ENCODE peak calls at places on chromosomes 13 and 19, in seven cellular contexts. One of them, this sample, is unnamed.

GRCh38 chr19:1355258-1355973 is 28.3 kb upstream of the NDUFS7 start:
- DNase-seq in stomach: no peak
- DNase-seq in ovary: no peak
- DNase-seq in esophagus muscularis mucosa: no peak
- DNase-seq in tibial nerve: no peak
- DNase-seq in upper lobe of left lung: no peak
- DNase-seq in A549: no peak
- DNase-seq in this sample: no peak

GRCh38 chr13:25170554-25171107 is 1.5 kb downstream of the AMER2 start:
- DNase-seq in stomach: no peak
- DNase-seq in ovary: no peak
- DNase-seq in esophagus muscularis mucosa: no peak
- DNase-seq in tibial nerve: no peak
- DNase-seq in upper lobe of left lung: peak
- DNase-seq in A549: no peak
- DNase-seq in this sample: no peak

GRCh38 chr19:53868892-53869804 is 1.5 kb downstream of the MYADM start:
- DNase-seq in stomach: peak
- DNase-seq in ovary: peak
- DNase-seq in esophagus muscularis mucosa: peak
- DNase-seq in tibial nerve: peak
- DNase-seq in upper lobe of left lung: peak
- DNase-seq in A549: peak
- DNase-seq in this sample: peak

GRCh38 chr19:50549927-50550593 is 18.2 kb downstream of the LRRC4B start:
- DNase-seq in stomach: no peak
- DNase-seq in ovary: no peak
- DNase-seq in esophagus muscularis mucosa: no peak
- DNase-seq in tibial nerve: no peak
- DNase-seq in upper lobe of left lung: no peak
- DNase-seq in A549: no peak
- DNase-seq in this sample: no peak

GRCh38 chr13:40383922-40384321 is 282.5 kb downstream of the FOXO1 start:
- DNase-seq in stomach: no peak
- DNase-seq in ovary: no peak
- DNase-seq in esophagus muscularis mucosa: no peak
- DNase-seq in tibial nerve: no peak
- DNase-seq in upper lobe of left lung: no peak
- DNase-seq in A549: no peak
- DNase-seq in this sample: no peak

GRCh38 chr13:27613623-27614022 is 6.7 kb downstream of the LNX2 start:
- DNase-seq in stomach: no peak
- DNase-seq in ovary: no peak
- DNase-seq in esophagus muscularis mucosa: no peak
- DNase-seq in tibial nerve: no peak
- DNase-seq in upper lobe of left lung: no peak
- DNase-seq in A549: no peak
- DNase-seq in this sample: no peak

GRCh38 chr19:5354403-5354802 is 13.8 kb upstream of the PTPRS start:
- DNase-seq in stomach: no peak
- DNase-seq in ovary: no peak
- DNase-seq in esophagus muscularis mucosa: no peak
- DNase-seq in tibial nerve: no peak
- DNase-seq in upper lobe of left lung: no peak
- DNase-seq in A549: no peak
- DNase-seq in this sample: no peak

GRCh38 chr19:8615813-8616596 is 5.5 kb upstream of the ADAMTS10 start:
- DNase-seq in stomach: peak
- DNase-seq in ovary: no peak
- DNase-seq in esophagus muscularis mucosa: no peak
- DNase-seq in tibial nerve: peak
- DNase-seq in upper lobe of left lung: no peak
- DNase-seq in A549: no peak
- DNase-seq in this sample: peak

GRCh38 chr19:5025027-5025426 is 56.1 kb downstream of the KDM4B start:
- DNase-seq in stomach: no peak
- DNase-seq in ovary: no peak
- DNase-seq in esophagus muscularis mucosa: no peak
- DNase-seq in tibial nerve: no peak
- DNase-seq in upper lobe of left lung: no peak
- DNase-seq in A549: no peak
- DNase-seq in this sample: no peak

GRCh38 chr19:16425019-16425418 is 46.8 kb downstream of the EPS15L1 start:
- DNase-seq in stomach: no peak
- DNase-seq in ovary: no peak
- DNase-seq in esophagus muscularis mucosa: no peak
- DNase-seq in tibial nerve: no peak
- DNase-seq in upper lobe of left lung: peak
- DNase-seq in A549: no peak
- DNase-seq in this sample: no peak

GRCh38 chr19:8988204-8988603 is 22.0 kb downstream of the MUC16 start:
- DNase-seq in stomach: no peak
- DNase-seq in ovary: no peak
- DNase-seq in esophagus muscularis mucosa: no peak
- DNase-seq in tibial nerve: no peak
- DNase-seq in upper lobe of left lung: no peak
- DNase-seq in A549: peak
- DNase-seq in this sample: no peak

GRCh38 chr13:52652980-52653303 is 306 bp downstream of the SUGT1 start:
- DNase-seq in stomach: no peak
- DNase-seq in ovary: no peak
- DNase-seq in esophagus muscularis mucosa: no peak
- DNase-seq in tibial nerve: no peak
- DNase-seq in upper lobe of left lung: peak
- DNase-seq in A549: peak
- DNase-seq in this sample: no peak

GRCh38 chr19:34308381-34309367 is 54.3 kb downstream of the GARRE1 start:
- DNase-seq in stomach: no peak
- DNase-seq in ovary: no peak
- DNase-seq in esophagus muscularis mucosa: no peak
- DNase-seq in tibial nerve: no peak
- DNase-seq in upper lobe of left lung: no peak
- DNase-seq in A549: no peak
- DNase-seq in this sample: no peak

GRCh38 chr13:39895254-39895653 is 239.8 kb downstream of the COG6 start:
- DNase-seq in stomach: no peak
- DNase-seq in ovary: no peak
- DNase-seq in esophagus muscularis mucosa: no peak
- DNase-seq in tibial nerve: no peak
- DNase-seq in upper lobe of left lung: no peak
- DNase-seq in A549: no peak
- DNase-seq in this sample: no peak

GRCh38 chr13:48214519-48215121 is 18.4 kb upstream of the ITM2B start:
- DNase-seq in stomach: no peak
- DNase-seq in ovary: no peak
- DNase-seq in esophagus muscularis mucosa: no peak
- DNase-seq in tibial nerve: no peak
- DNase-seq in upper lobe of left lung: no peak
- DNase-seq in A549: no peak
- DNase-seq in this sample: no peak

GRCh38 chr19:47644743-47645499 is 36.0 kb downstream of the BICRA start:
- DNase-seq in stomach: no peak
- DNase-seq in ovary: no peak
- DNase-seq in esophagus muscularis mucosa: no peak
- DNase-seq in tibial nerve: no peak
- DNase-seq in upper lobe of left lung: no peak
- DNase-seq in A549: no peak
- DNase-seq in this sample: no peak

GRCh38 chr19:22622901-22623840 is 11.0 kb upstream of the ZNF492 start:
- DNase-seq in stomach: no peak
- DNase-seq in ovary: peak
- DNase-seq in esophagus muscularis mucosa: peak
- DNase-seq in tibial nerve: peak
- DNase-seq in upper lobe of left lung: peak
- DNase-seq in A549: no peak
- DNase-seq in this sample: no peak

GRCh38 chr13:53126803-53127202 is 98.2 kb downstream of the OLFM4 start:
- DNase-seq in stomach: no peak
- DNase-seq in ovary: peak
- DNase-seq in esophagus muscularis mucosa: no peak
- DNase-seq in tibial nerve: peak
- DNase-seq in upper lobe of left lung: no peak
- DNase-seq in A549: no peak
- DNase-seq in this sample: no peak

GRCh38 chr13:25902946-25903345 is 148.9 kb downstream of the SHISA2 start:
- DNase-seq in stomach: no peak
- DNase-seq in ovary: no peak
- DNase-seq in esophagus muscularis mucosa: no peak
- DNase-seq in tibial nerve: no peak
- DNase-seq in upper lobe of left lung: no peak
- DNase-seq in A549: no peak
- DNase-seq in this sample: no peak

GRCh38 chr19:6233827-6234511 is 45.8 kb downstream of the MLLT1 start:
- DNase-seq in stomach: peak
- DNase-seq in ovary: peak
- DNase-seq in esophagus muscularis mucosa: no peak
- DNase-seq in tibial nerve: no peak
- DNase-seq in upper lobe of left lung: peak
- DNase-seq in A549: no peak
- DNase-seq in this sample: no peak

GRCh38 chr13:112073245-112074138 is 6.5 kb downstream of the SOX1 start:
- DNase-seq in stomach: no peak
- DNase-seq in ovary: no peak
- DNase-seq in esophagus muscularis mucosa: no peak
- DNase-seq in tibial nerve: no peak
- DNase-seq in upper lobe of left lung: peak
- DNase-seq in A549: no peak
- DNase-seq in this sample: no peak

GRCh38 chr19:10520652-10521318 is 3.5 kb upstream of the S1PR5 start:
- DNase-seq in stomach: peak
- DNase-seq in ovary: no peak
- DNase-seq in esophagus muscularis mucosa: no peak
- DNase-seq in tibial nerve: no peak
- DNase-seq in upper lobe of left lung: peak
- DNase-seq in A549: no peak
- DNase-seq in this sample: no peak

GRCh38 chr19:45273532-45273877 is 22.4 kb downstream of the MARK4 start:
- DNase-seq in stomach: no peak
- DNase-seq in ovary: no peak
- DNase-seq in esophagus muscularis mucosa: no peak
- DNase-seq in tibial nerve: no peak
- DNase-seq in upper lobe of left lung: no peak
- DNase-seq in A549: no peak
- DNase-seq in this sample: no peak

DNA sequence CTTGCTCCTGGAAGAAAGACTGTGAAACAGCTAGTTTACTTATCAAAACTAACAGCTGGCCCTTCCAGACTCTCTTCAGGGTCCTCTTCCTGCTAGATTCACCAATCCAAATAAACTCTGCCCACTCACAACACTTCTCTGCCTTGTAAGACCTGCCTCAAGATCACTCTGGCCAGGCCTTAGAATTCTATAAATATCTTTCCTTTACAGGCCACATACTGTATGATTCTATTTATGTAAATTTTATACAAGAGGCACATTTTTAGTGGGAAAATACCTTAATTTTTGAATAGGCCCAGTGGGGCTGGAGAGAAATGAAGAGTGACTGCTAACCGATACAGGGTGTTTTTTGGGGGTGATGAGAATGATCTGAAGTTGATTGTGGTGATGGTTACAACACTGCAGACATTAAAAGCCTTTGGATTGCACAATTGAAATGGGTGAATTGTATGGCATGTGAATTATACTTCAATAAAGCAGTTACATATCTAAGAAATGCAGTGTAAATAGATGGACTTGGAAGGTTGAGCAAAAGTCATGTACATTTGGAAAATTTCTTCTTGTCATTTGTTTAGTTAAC is 141.8 kb downstream of the GPC5 start:
- DNase-seq in stomach: no peak
- DNase-seq in ovary: no peak
- DNase-seq in esophagus muscularis mucosa: no peak
- DNase-seq in tibial nerve: no peak
- DNase-seq in upper lobe of left lung: no peak
- DNase-seq in A549: no peak
- DNase-seq in this sample: no peak
- TF ChIP-seq EP300 in stomach: no peak
- TF ChIP-seq EP300 in ovary: no peak
- TF ChIP-seq EP300 in esophagus muscularis mucosa: no peak
- TF ChIP-seq EP300 in tibial nerve: no peak
- TF ChIP-seq EP300 in upper lobe of left lung: no peak
- TF ChIP-seq EP300 in A549: no peak
- TF ChIP-seq EP300 in this sample: no peak

GRCh38 chr13:35855531-35856019 is 275.6 kb downstream of the DCLK1 start:
- DNase-seq in stomach: no peak
- DNase-seq in ovary: no peak
- DNase-seq in esophagus muscularis mucosa: peak
- DNase-seq in tibial nerve: no peak
- DNase-seq in upper lobe of left lung: no peak
- DNase-seq in A549: peak
- DNase-seq in this sample: no peak
- TF ChIP-seq EP300 in stomach: no peak
- TF ChIP-seq EP300 in ovary: no peak
- TF ChIP-seq EP300 in esophagus muscularis mucosa: no peak
- TF ChIP-seq EP300 in tibial nerve: no peak
- TF ChIP-seq EP300 in upper lobe of left lung: no peak
- TF ChIP-seq EP300 in A549: no peak
- TF ChIP-seq EP300 in this sample: no peak

GRCh38 chr13:69198706-69199105 is 908.9 kb upstream of the ATXN8OS start:
- DNase-seq in stomach: no peak
- DNase-seq in ovary: no peak
- DNase-seq in esophagus muscularis mucosa: no peak
- DNase-seq in tibial nerve: no peak
- DNase-seq in upper lobe of left lung: no peak
- DNase-seq in A549: no peak
- DNase-seq in this sample: no peak

GRCh38 chr13:69204620-69205019 is 903.0 kb upstream of the ATXN8OS start:
- DNase-seq in stomach: no peak
- DNase-seq in ovary: no peak
- DNase-seq in esophagus muscularis mucosa: no peak
- DNase-seq in tibial nerve: no peak
- DNase-seq in upper lobe of left lung: no peak
- DNase-seq in A549: no peak
- DNase-seq in this sample: no peak

GRCh38 chr13:69194130-69194529 is 913.5 kb upstream of the ATXN8OS start:
- DNase-seq in stomach: no peak
- DNase-seq in ovary: no peak
- DNase-seq in esophagus muscularis mucosa: no peak
- DNase-seq in tibial nerve: no peak
- DNase-seq in upper lobe of left lung: no peak
- DNase-seq in A549: no peak
- DNase-seq in this sample: no peak

GRCh38 chr13:69199664-69200063 is 908.0 kb upstream of the ATXN8OS start:
- DNase-seq in stomach: no peak
- DNase-seq in ovary: no peak
- DNase-seq in esophagus muscularis mucosa: no peak
- DNase-seq in tibial nerve: no peak
- DNase-seq in upper lobe of left lung: no peak
- DNase-seq in A549: no peak
- DNase-seq in this sample: no peak
- TF ChIP-seq EP300 in stomach: no peak
- TF ChIP-seq EP300 in ovary: no peak
- TF ChIP-seq EP300 in esophagus muscularis mucosa: no peak
- TF ChIP-seq EP300 in tibial nerve: no peak
- TF ChIP-seq EP300 in upper lobe of left lung: no peak
- TF ChIP-seq EP300 in A549: no peak
- TF ChIP-seq EP300 in this sample: no peak

DNA sequence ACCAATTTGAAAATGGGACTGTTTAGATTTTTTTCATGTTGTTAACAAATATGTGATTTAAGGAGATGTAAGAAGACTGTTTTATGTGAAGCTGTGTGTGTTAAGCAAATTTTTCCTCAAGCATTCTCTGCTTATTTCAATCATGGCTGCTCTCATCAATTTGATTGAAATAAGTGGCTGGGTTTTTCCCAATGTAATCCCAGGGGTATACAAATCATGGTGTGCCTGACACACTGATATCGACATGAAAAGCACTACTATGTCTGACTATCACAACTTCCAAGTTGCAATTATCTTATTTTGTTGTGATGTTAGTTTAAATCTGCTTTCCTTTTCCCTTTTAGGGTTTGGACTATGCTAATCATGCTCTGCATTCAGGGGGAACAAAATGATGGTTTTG is 283.7 kb downstream of the HS6ST3 start:
- DNase-seq in stomach: no peak
- DNase-seq in ovary: no peak
- DNase-seq in esophagus muscularis mucosa: no peak
- DNase-seq in tibial nerve: no peak
- DNase-seq in upper lobe of left lung: no peak
- DNase-seq in A549: no peak
- DNase-seq in this sample: no peak
- TF ChIP-seq EP300 in stomach: no peak
- TF ChIP-seq EP300 in ovary: no peak
- TF ChIP-seq EP300 in esophagus muscularis mucosa: no peak
- TF ChIP-seq EP300 in tibial nerve: no peak
- TF ChIP-seq EP300 in upper lobe of left lung: no peak
- TF ChIP-seq EP300 in A549: no peak
- TF ChIP-seq EP300 in this sample: no peak